ENCODE peak calls at places on chromosome 1, in seven cellular contexts. One of them, this sample, is unnamed.

GRCh38 chr1:1889847-1890505 is 911 bp downstream of the GNB1 start:
- DNase-seq in EL: peak
- DNase-seq in hypothalamus: no peak
- DNase-seq in KG1: no peak
- DNase-seq in GF-D8: peak
- DNase-seq in stimulated activated CD8-positive, alpha-beta memory T cell treated with anti-CD3 and anti-CD28 coated beads, Interleukin-2, amount 100 ng/mL, for 1 hour: peak
- DNase-seq in T follicular helper cell: peak
- DNase-seq in this sample: peak

GRCh38 chr1:34985063-34985770 is at the start of gene TMEM35B:
- DNase-seq in EL: peak
- DNase-seq in hypothalamus: no peak
- DNase-seq in KG1: peak
- DNase-seq in GF-D8: peak
- DNase-seq in stimulated activated CD8-positive, alpha-beta memory T cell treated with anti-CD3 and anti-CD28 coated beads, Interleukin-2, amount 100 ng/mL, for 1 hour: peak
- DNase-seq in T follicular helper cell: peak
- DNase-seq in this sample: peak

GRCh38 chr1:203478231-203478630 is 2.6 kb downstream of the PRELP start:
- DNase-seq in EL: no peak
- DNase-seq in hypothalamus: no peak
- DNase-seq in KG1: no peak
- DNase-seq in GF-D8: no peak
- DNase-seq in stimulated activated CD8-positive, alpha-beta memory T cell treated with anti-CD3 and anti-CD28 coated beads, Interleukin-2, amount 100 ng/mL, for 1 hour: no peak
- DNase-seq in T follicular helper cell: no peak
- DNase-seq in this sample: no peak

GRCh38 chr1:153543738-153544135 is 1.9 kb downstream of the S100A4 start:
- DNase-seq in EL: no peak
- DNase-seq in hypothalamus: no peak
- DNase-seq in KG1: no peak
- DNase-seq in GF-D8: no peak
- DNase-seq in stimulated activated CD8-positive, alpha-beta memory T cell treated with anti-CD3 and anti-CD28 coated beads, Interleukin-2, amount 100 ng/mL, for 1 hour: no peak
- DNase-seq in T follicular helper cell: no peak
- DNase-seq in this sample: no peak

GRCh38 chr1:100250807-100251206 is 1.2 kb upstream of the DBT start:
- DNase-seq in EL: no peak
- DNase-seq in hypothalamus: no peak
- DNase-seq in KG1: no peak
- DNase-seq in GF-D8: no peak
- DNase-seq in stimulated activated CD8-positive, alpha-beta memory T cell treated with anti-CD3 and anti-CD28 coated beads, Interleukin-2, amount 100 ng/mL, for 1 hour: no peak
- DNase-seq in T follicular helper cell: no peak
- DNase-seq in this sample: no peak

GRCh38 chr1:185360714-185361113 is 43.7 kb upstream of the IVNS1ABP start:
- DNase-seq in EL: peak
- DNase-seq in hypothalamus: no peak
- DNase-seq in KG1: no peak
- DNase-seq in GF-D8: no peak
- DNase-seq in stimulated activated CD8-positive, alpha-beta memory T cell treated with anti-CD3 and anti-CD28 coated beads, Interleukin-2, amount 100 ng/mL, for 1 hour: no peak
- DNase-seq in T follicular helper cell: no peak
- DNase-seq in this sample: no peak

GRCh38 chr1:17579951-17580939 is 40.7 kb downstream of the ARHGEF10L start:
- DNase-seq in EL: no peak
- DNase-seq in hypothalamus: no peak
- DNase-seq in KG1: no peak
- DNase-seq in GF-D8: no peak
- DNase-seq in stimulated activated CD8-positive, alpha-beta memory T cell treated with anti-CD3 and anti-CD28 coated beads, Interleukin-2, amount 100 ng/mL, for 1 hour: no peak
- DNase-seq in T follicular helper cell: no peak
- DNase-seq in this sample: no peak

GRCh38 chr1:94971491-94971924 is 44.6 kb upstream of the CNN3 start:
- DNase-seq in EL: peak
- DNase-seq in hypothalamus: no peak
- DNase-seq in KG1: no peak
- DNase-seq in GF-D8: no peak
- DNase-seq in stimulated activated CD8-positive, alpha-beta memory T cell treated with anti-CD3 and anti-CD28 coated beads, Interleukin-2, amount 100 ng/mL, for 1 hour: no peak
- DNase-seq in T follicular helper cell: no peak
- DNase-seq in this sample: no peak

GRCh38 chr1:211621471-211622198 is 42.7 kb upstream of the SLC30A1 start:
- DNase-seq in EL: no peak
- DNase-seq in hypothalamus: no peak
- DNase-seq in KG1: no peak
- DNase-seq in GF-D8: no peak
- DNase-seq in stimulated activated CD8-positive, alpha-beta memory T cell treated with anti-CD3 and anti-CD28 coated beads, Interleukin-2, amount 100 ng/mL, for 1 hour: no peak
- DNase-seq in T follicular helper cell: no peak
- DNase-seq in this sample: no peak

GRCh38 chr1:201714542-201715276 is 114.2 kb upstream of the IPO9 start:
- DNase-seq in EL: peak
- DNase-seq in hypothalamus: no peak
- DNase-seq in KG1: no peak
- DNase-seq in GF-D8: no peak
- DNase-seq in stimulated activated CD8-positive, alpha-beta memory T cell treated with anti-CD3 and anti-CD28 coated beads, Interleukin-2, amount 100 ng/mL, for 1 hour: no peak
- DNase-seq in T follicular helper cell: no peak
- DNase-seq in this sample: no peak

GRCh38 chr1:112702067-112702395 is 4.9 kb downstream of the RHOC start:
- DNase-seq in EL: peak
- DNase-seq in hypothalamus: no peak
- DNase-seq in KG1: no peak
- DNase-seq in GF-D8: no peak
- DNase-seq in stimulated activated CD8-positive, alpha-beta memory T cell treated with anti-CD3 and anti-CD28 coated beads, Interleukin-2, amount 100 ng/mL, for 1 hour: no peak
- DNase-seq in T follicular helper cell: no peak
- DNase-seq in this sample: no peak

GRCh38 chr1:209884665-209885117 is 53.3 kb upstream of the SYT14 start:
- DNase-seq in EL: peak
- DNase-seq in hypothalamus: no peak
- DNase-seq in KG1: no peak
- DNase-seq in GF-D8: no peak
- DNase-seq in stimulated activated CD8-positive, alpha-beta memory T cell treated with anti-CD3 and anti-CD28 coated beads, Interleukin-2, amount 100 ng/mL, for 1 hour: no peak
- DNase-seq in T follicular helper cell: no peak
- DNase-seq in this sample: no peak

GRCh38 chr1:202203238-202204039 is 9.8 kb downstream of the LGR6 start:
- DNase-seq in EL: no peak
- DNase-seq in hypothalamus: no peak
- DNase-seq in KG1: no peak
- DNase-seq in GF-D8: no peak
- DNase-seq in stimulated activated CD8-positive, alpha-beta memory T cell treated with anti-CD3 and anti-CD28 coated beads, Interleukin-2, amount 100 ng/mL, for 1 hour: no peak
- DNase-seq in T follicular helper cell: no peak
- DNase-seq in this sample: peak

This sample was measured in CD8-positive, alpha-beta T cell.